ENCODE peak calls at places on chromosomes 5 and 9, in six cellular contexts. T, L, A, N, V and K are unnamed samples.

GRCh38 chr5:58764199-58764598 is 181.3 kb downstream of the RAB3C start:
- DNase-seq in T (no peak), L (no peak), A (no peak), N (no peak), V (no peak), K (no peak)

GRCh38 chr5:171845857-171846785 is 60.5 kb downstream of the SMIM23 start:
- DNase-seq in T (no peak), L (no peak), A (no peak), N (peak), V (no peak), K (no peak)

GRCh38 chr9:88085481-88085880 is 52.8 kb downstream of the SPATA31C2 start:
- DNase-seq in T (no peak), L (no peak), A (no peak), N (no peak), V (no peak), K (no peak)

GRCh38 chr9:34559616-34560546 is 29.6 kb downstream of the CNTFR start:
- DNase-seq in T (no peak), L (no peak), A (peak), N (peak), V (peak), K (no peak)

GRCh38 chr9:18208166-18209059 is 265.5 kb upstream of the ADAMTSL1 start:
- DNase-seq in T (no peak), L (peak), A (peak), N (peak), V (peak), K (peak)

GRCh38 chr5:134749415-134749814 is 9.2 kb upstream of the DDX46 start:
- DNase-seq in T (no peak), L (no peak), A (no peak), N (no peak), V (no peak), K (no peak)

GRCh38 chr9:87887151-87887505 is 4.5 kb downstream of the SPATA31E1 start:
- DNase-seq in T (no peak), L (no peak), A (no peak), N (no peak), V (no peak), K (no peak)

GRCh38 chr5:120152472-120152871 is 311.6 kb upstream of the PRR16 start:
- DNase-seq in T (no peak), L (no peak), A (peak), N (peak), V (no peak), K (no peak)

GRCh38 chr5:159099049-159099760 is 511 bp downstream of the EBF1 start:
- DNase-seq in T (peak), L (peak), A (peak), N (peak), V (peak), K (no peak)

GRCh38 chr5:71899865-71900342 is 180.8 kb downstream of the CARTPT start:
- DNase-seq in T (no peak), L (peak), A (no peak), N (peak), V (no peak), K (no peak)

GRCh38 chr9:93629920-93630319 is 53.5 kb downstream of the PHF2 start:
- DNase-seq in T (no peak), L (no peak), A (no peak), N (no peak), V (no peak), K (no peak)

GRCh38 chr5:126624534-126624933 is 23.8 kb downstream of the PHAX start:
- DNase-seq in T (no peak), L (no peak), A (peak), N (peak), V (no peak), K (no peak)

GRCh38 chr5:32420506-32420905 is 24.0 kb downstream of the ZFR start:
- DNase-seq in T (no peak), L (no peak), A (peak), N (peak), V (no peak), K (no peak)

GRCh38 chr5:74028406-74028805 is 402.4 kb downstream of the ARHGEF28 start:
- DNase-seq in T (no peak), L (no peak), A (no peak), N (no peak), V (no peak), K (no peak)

GRCh38 chr5:68315679-68316271 is 100.2 kb downstream of the PIK3R1 start:
- DNase-seq in T (no peak), L (no peak), A (no peak), N (no peak), V (no peak), K (no peak)

GRCh38 chr5:147143215-147143614 is 91.6 kb upstream of the STK32A start:
- DNase-seq in T (no peak), L (no peak), A (no peak), N (no peak), V (no peak), K (no peak)

GRCh38 chr5:79975422-79975821 is 15.6 kb downstream of the MTX3 start:
- DNase-seq in T (no peak), L (no peak), A (no peak), N (no peak), V (no peak), K (no peak)

GRCh38 chr5:65050826-65051498 is 282.2 kb downstream of the CWC27 start:
- DNase-seq in T (no peak), L (no peak), A (peak), N (no peak), V (no peak), K (no peak)

GRCh38 chr9:137691648-137692357 is 73.0 kb downstream of the EHMT1 start:
- DNase-seq in T (no peak), L (peak), A (no peak), N (no peak), V (no peak), K (no peak)

GRCh38 chr9:101119206-101119819 is 90.8 kb downstream of the PLPPR1 start:
- DNase-seq in T (peak), L (peak), A (peak), N (peak), V (peak), K (peak)

GRCh38 chr9:132381966-132382541 is 24.6 kb downstream of the TTF1 start:
- DNase-seq in T (no peak), L (no peak), A (no peak), N (no peak), V (no peak), K (peak)

GRCh38 chr9:108545446-108545845 is 310.3 kb downstream of the ACTL7B start:
- DNase-seq in T (no peak), L (no peak), A (no peak), N (no peak), V (no peak), K (no peak)

GRCh38 chr5:59673438-59674058 is 220.0 kb downstream of the PDE4D start:
- DNase-seq in T (no peak), L (no peak), A (peak), N (peak), V (no peak), K (no peak)

GRCh38 chr5:32138839-32139493 is 35.2 kb downstream of the GOLPH3 start:
- DNase-seq in T (no peak), L (no peak), A (no peak), N (no peak), V (no peak), K (no peak)

GRCh38 chr9:32424616-32425015 is 40.2 kb downstream of the ACO1 start:
- DNase-seq in T (no peak), L (no peak), A (no peak), N (no peak), V (no peak), K (no peak)

GRCh38 chr5:106195679-106196078 is 1475.1 kb downstream of the EFNA5 start:
- DNase-seq in T (no peak), L (no peak), A (no peak), N (no peak), V (no peak), K (no peak)

GRCh38 chr5:90585337-90585986 is 26.9 kb downstream of the ADGRV1 start:
- DNase-seq in T (no peak), L (no peak), A (no peak), N (no peak), V (no peak), K (no peak)

GRCh38 chr5:2916076-2916682 is 164.7 kb upstream of the IRX2 start:
- DNase-seq in T (no peak), L (no peak), A (no peak), N (no peak), V (no peak), K (no peak)
- H3K4me3 ChIP-seq in T (no peak), L (no peak), A (no peak), N (no peak), V (no peak), K (no peak)

DNA sequence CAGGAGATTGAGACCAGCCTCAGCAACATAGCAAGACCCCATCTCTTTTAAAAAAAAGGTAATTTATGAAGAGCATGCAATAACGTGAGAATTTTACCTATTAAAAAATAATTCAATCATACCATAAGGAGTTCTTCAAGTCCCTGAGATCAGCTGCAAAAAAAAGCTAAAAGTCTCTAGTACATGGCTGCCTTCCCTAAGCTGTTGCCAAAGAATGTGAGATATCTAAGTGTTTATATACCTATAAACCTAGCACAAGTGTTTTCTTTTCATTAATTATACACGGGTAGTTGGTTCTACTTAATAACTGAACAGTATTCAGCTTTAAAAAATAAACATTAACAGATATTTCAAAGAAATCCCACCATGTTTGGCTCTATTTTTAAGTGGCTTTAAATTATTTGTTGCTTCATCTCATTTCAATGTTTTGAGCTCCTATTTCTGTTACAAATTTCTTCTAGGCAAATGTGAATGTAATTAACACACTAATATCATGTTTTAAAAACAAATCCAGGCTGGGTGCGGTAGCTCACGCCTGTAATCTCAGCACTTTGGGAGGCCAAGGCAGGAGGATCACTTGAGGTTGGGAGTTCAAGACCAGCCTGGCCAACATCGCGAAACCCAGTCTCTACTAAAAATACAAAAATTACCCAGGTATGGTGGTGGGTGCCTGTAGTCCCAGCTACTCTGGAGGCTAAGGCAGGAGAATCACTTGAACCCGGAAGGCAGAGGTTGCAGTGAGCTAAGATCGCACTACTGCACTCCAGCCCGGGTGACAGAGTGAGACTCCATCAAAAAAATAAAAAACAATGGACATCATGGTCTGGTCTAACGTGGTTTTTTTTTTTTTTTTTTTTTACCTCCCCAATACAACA is 25.7 kb downstream of the FNBP1 start:
- DNase-seq in T (no peak), L (no peak), A (peak), N (peak), V (no peak), K (no peak)
- H3K4me3 ChIP-seq in T (no peak), L (no peak), A (no peak), N (no peak), V (no peak), K (no peak)

GRCh38 chr9:79600466-79600865 is 28.7 kb downstream of the TLE4 start:
- DNase-seq in T (no peak), L (no peak), A (no peak), N (no peak), V (no peak), K (no peak)
- H3K4me3 ChIP-seq in T (no peak), L (no peak), A (no peak), N (no peak), V (no peak), K (no peak)

DNA sequence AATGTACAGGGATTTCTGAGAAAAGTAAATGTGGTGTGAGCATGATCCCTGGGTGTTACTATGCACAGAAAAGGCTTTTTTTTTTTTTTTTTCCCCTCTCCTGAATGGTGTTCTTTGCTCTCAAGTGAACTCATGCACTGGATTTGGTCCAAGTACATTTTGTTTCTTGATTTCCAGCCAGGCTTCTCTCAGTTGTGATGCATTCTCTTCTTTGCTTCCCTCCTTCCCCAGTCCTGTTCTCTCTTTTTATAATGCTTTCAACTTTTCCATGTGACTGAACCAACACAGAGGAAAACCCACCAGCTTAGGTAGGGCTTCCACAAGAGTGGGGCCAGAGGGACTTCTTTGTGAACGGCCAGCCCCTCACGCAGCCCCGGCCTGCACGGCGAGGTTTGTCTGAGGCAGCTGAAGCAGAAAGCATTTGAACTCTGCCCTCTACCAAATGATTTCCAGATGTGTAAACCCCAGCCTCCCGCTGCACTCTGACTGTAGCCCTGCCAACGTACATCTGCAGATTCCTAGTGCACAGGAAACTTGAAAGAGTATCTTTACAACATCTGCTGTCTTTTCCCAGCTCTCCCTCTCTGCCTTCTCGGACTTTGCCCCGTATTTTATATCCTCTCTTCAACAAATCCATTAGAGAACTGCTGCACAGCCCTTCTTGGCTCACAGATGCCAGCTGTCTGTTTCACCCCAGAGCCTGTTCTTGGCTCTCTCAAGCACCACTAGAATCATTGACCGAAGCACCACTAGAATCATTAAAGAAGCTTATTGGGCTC is 71.8 kb upstream of the CD180 start:
- DNase-seq in T (peak), L (peak), A (peak), N (peak), V (peak), K (peak)
- H3K4me3 ChIP-seq in T (peak), L (no peak), A (no peak), N (peak), V (peak), K (no peak)

DNA sequence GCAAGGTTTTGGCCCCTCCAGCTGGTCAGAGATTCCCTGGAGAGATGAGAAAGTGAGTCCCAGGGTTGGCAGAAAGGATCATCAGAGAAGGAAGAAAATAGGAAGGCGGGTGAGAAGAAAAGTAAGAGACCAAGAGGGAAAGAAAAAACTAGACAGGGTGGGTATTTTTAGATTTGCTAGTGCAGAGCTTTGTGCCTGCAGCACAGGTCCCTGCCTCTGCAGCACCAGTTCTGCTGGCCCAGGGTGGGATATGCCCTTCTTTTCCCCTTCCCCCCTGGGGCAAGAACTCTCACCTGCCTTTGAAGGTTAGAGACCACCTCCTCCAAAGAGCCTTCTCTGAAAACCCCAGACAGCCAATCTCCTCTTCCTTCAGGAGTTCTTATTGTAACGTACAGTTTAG is 90.3 kb upstream of the EGFLAM start:
- DNase-seq in T (no peak), L (no peak), A (no peak), N (no peak), V (no peak), K (no peak)
- H3K4me3 ChIP-seq in T (no peak), L (no peak), A (no peak), N (no peak), V (no peak), K (no peak)

DNA sequence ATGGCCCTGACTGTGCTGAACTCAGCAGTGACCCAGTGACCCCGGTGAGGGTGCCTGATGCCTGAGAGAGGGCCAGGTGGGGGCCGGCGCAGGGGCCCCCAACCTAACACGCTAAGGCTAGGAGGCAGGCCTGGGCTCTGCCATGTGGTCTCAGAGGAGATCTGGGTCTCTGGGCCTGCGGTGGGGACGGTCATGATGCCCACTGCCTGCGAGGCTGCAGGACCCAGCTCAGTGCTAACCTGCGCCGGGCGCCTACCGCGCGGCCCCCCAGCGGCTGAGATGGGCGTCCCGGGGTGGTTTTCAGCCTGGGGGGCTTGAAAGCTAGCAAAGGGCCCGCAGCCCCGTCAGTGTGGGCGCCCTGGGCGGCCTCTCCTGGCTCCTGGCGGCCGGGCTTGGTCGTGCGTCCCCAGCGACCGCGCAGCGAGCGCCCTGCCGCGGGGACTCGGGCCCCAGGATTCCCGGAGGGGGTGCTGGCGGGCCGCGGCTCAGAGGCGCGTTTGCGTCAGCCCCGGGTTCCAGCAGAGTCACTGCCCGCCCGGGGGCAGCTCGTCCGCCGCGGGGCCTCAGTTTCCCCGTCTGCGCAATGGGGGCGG is 2.5 kb downstream of the EGFL7 start:
- DNase-seq in T (no peak), L (no peak), A (no peak), N (no peak), V (no peak), K (no peak)
- H3K4me3 ChIP-seq in T (peak), L (no peak), A (peak), N (peak), V (peak), K (peak)

GRCh38 chr9:125752070-125752628 is 5.0 kb downstream of the PBX3 start:
- DNase-seq in T (no peak), L (no peak), A (no peak), N (no peak), V (no peak), K (no peak)

GRCh38 chr9:125750656-125751035 is 3.5 kb downstream of the PBX3 start:
- DNase-seq in T (no peak), L (no peak), A (no peak), N (peak), V (no peak), K (no peak)

GRCh38 chr9:125749287-125749935 is 2.2 kb downstream of the PBX3 start:
- DNase-seq in T (no peak), L (no peak), A (no peak), N (peak), V (no peak), K (no peak)

GRCh38 chr9:125748511-125749099 is 1.4 kb downstream of the PBX3 start:
- DNase-seq in T (no peak), L (peak), A (peak), N (peak), V (no peak), K (peak)

DNA sequence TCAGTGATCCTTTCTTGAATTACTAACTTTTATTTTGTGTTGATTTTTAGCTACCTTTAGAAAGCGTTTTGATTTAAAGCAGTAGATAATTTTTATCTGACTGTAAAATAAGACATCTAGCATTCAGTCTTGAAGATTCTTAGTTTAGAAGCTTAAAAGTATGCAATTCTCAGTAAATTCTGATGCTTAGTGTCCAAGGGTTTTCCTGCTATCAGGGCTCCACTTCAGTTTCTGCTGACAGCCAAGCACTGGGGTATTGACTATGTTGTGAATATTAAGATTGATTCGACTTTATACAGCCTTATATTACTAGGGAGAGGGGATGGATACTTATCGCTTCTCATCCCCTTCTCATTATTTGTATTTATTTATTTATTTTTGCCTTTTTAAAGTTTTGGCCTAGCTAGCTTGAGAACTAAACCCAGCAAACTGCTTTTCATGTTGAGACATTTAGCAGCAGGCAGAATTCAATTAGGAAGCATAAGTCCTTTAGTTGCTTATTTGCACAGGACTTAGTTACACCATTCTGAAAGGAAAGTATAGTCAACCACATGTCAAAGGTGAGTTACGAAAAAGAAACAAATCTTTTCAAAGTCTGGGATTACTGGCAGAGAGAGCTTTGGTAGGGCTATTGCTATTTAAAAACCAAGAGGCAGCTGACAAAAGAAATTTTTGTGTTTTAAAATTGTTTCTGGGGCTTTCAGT is 2.9 kb downstream of the PBX3 start:
- DNase-seq in T (no peak), L (no peak), A (peak), N (peak), V (no peak), K (no peak)
- H3K4me3 ChIP-seq in T (peak), L (no peak), A (peak), N (peak), V (peak), K (no peak)

DNA sequence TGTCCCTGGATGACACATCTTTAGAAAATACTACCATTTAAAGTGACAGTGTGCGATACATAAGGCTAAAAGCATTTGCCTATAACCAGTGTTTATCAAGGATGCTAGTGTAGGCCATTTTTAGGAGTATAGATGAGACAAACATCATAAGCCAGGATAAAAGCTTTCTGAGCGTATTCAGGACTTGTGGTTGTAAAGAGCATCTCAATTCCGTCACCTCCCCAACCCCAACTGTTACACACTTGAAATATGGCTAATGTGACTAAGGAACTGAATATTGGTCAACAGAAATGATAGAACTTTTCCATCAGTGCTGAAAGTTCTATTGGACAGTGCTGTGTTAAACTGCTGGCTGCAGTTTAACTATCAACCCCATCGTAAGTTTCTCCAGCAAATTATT is 4.5 kb downstream of the SNX18 start:
- DNase-seq in T (no peak), L (no peak), A (no peak), N (no peak), V (no peak), K (no peak)
- H3K4me3 ChIP-seq in T (peak), L (no peak), A (peak), N (peak), V (peak), K (no peak)

GRCh38 chr9:126504977-126505455 is 108.7 kb upstream of the LMX1B start:
- DNase-seq in T (no peak), L (no peak), A (no peak), N (no peak), V (no peak), K (no peak)
- H3K4me3 ChIP-seq in T (no peak), L (no peak), A (no peak), N (no peak), V (no peak), K (no peak)